ENCODE peak calls at places on chromosomes 4 and X, in four cellular contexts. F, Q, B and R are unnamed samples.

GRCh38 chrX:38672646-38673045 is 111.3 kb downstream of the TSPAN7 start:
- DNase-seq in B (no peak), Q (no peak), F (no peak), R (no peak)

GRCh38 chrX:150567645-150568319 is 639 bp upstream of the MTM1 start:
- DNase-seq in B (no peak), Q (no peak), F (no peak), R (no peak)

GRCh38 chrX:153688900-153689590 is 1.3 kb downstream of the SLC6A8 start:
- DNase-seq in F (no peak), Q (no peak), B (no peak), R (no peak)

GRCh38 chrX:102808336-102808735 is 87.8 kb downstream of the GPRASP3 start:
- DNase-seq in F (no peak), B (no peak), Q (no peak), R (no peak)

GRCh38 chr4:148539387-148539786 is 97.2 kb upstream of the NR3C2 start:
- DNase-seq in B (no peak), Q (no peak), F (no peak), R (no peak)

GRCh38 chrX:57900961-57901360 is 9.3 kb downstream of the ZXDA start:
- DNase-seq in F (no peak), B (no peak), Q (no peak), R (no peak)

GRCh38 chr4:73653695-73654106 is 33.5 kb upstream of the RASSF6 start:
- DNase-seq in B (peak), Q (peak), F (peak), R (peak)

GRCh38 chrX:125846251-125846650 is 319.8 kb downstream of the DCAF12L2 start:
- DNase-seq in F (no peak), Q (no peak), B (no peak), R (no peak)

GRCh38 chr4:148293571-148293970 is 148.6 kb downstream of the NR3C2 start:
- DNase-seq in B (no peak), Q (no peak), F (no peak), R (no peak)

GRCh38 chrX:45623266-45623665 is 422.6 kb upstream of the DIPK2B start:
- DNase-seq in B (no peak), Q (no peak), F (no peak), R (no peak)

GRCh38 chrX:45621356-45622041 is 420.8 kb upstream of the DIPK2B start:
- DNase-seq in Q (no peak), B (no peak), F (no peak), R (no peak)

GRCh38 chrX:45619290-45619689 is 418.6 kb upstream of the DIPK2B start:
- DNase-seq in F (no peak), Q (no peak), B (no peak), R (no peak)

GRCh38 chrX:45622042-45622423 is 421.4 kb upstream of the DIPK2B start:
- DNase-seq in B (no peak), Q (no peak), F (no peak), R (no peak)

GRCh38 chrX:45622538-45622937 is 421.9 kb upstream of the DIPK2B start:
- DNase-seq in Q (no peak), F (no peak), B (no peak), R (no peak)
- TF ChIP-seq TARDBP in Q (no peak), F (no peak), B (no peak), R (no peak)

DNA sequence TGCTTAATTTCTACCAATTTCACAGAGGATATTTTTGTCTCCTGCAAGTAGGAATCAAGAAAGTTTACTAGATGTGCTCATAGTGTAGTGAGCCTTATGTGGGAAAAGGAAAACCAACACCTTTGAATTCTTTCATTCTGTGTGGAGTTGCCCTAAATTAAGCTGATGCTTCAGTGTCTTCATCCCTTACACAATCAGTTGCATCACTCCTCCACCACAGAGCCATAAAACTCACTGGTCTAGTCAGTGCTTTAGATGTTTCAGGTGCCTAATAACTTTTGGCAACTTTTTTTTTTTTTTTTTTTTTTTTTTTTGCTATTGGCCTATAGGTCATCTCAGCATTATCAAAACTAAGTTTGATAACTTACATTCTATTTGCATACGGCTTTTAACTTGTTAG is 41.5 kb downstream of the HHIP start:
- DNase-seq in F (no peak), Q (no peak), B (no peak), R (no peak)
- TF ChIP-seq FOXK2 in F (no peak), Q (no peak), B (no peak), R (no peak)

GRCh38 chr4:94577136-94577535 is 125.4 kb downstream of the PDLIM5 start:
- DNase-seq in F (no peak), B (no peak), Q (no peak), R (no peak)
- TF ChIP-seq BHLHE40 in F (no peak), B (no peak), Q (no peak), R (no peak)

DNA sequence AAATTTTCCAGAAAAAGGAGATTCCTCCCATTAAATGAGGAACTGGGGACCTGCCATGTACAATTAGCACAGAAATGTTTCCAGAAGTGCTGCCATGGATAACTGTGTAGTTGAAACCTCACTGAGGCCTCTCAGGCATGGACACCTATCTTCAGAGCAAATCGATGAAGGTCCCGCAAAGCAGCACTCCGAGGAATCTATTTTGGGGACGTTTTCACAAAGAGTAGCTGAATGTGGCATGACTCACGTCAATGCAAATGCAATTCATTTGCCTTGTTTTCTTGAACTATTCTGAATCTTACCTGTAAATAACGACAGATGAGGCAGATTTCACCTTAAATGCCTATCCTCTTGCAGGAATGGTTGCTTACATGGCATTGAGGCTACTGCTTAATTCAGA is 87.1 kb upstream of the STS start:
- DNase-seq in B (no peak), Q (no peak), F (no peak), R (no peak)
- TF ChIP-seq TARDBP in B (no peak), Q (no peak), F (no peak), R (no peak)

GRCh38 chr4:3861720-3862639 is 95.8 kb downstream of the ADRA2C start:
- DNase-seq in F (no peak), Q (no peak), B (no peak), R (no peak)

GRCh38 chr4:3863841-3864734 is 97.9 kb downstream of the ADRA2C start:
- DNase-seq in Q (no peak), B (no peak), F (no peak), R (no peak)

GRCh38 chr4:3864736-3865721 is 98.8 kb downstream of the ADRA2C start:
- DNase-seq in Q (no peak), F (no peak), B (no peak), R (no peak)

GRCh38 chr4:3860913-3861636 is 94.9 kb downstream of the ADRA2C start:
- DNase-seq in B (no peak), F (no peak), Q (no peak), R (no peak)

DNA sequence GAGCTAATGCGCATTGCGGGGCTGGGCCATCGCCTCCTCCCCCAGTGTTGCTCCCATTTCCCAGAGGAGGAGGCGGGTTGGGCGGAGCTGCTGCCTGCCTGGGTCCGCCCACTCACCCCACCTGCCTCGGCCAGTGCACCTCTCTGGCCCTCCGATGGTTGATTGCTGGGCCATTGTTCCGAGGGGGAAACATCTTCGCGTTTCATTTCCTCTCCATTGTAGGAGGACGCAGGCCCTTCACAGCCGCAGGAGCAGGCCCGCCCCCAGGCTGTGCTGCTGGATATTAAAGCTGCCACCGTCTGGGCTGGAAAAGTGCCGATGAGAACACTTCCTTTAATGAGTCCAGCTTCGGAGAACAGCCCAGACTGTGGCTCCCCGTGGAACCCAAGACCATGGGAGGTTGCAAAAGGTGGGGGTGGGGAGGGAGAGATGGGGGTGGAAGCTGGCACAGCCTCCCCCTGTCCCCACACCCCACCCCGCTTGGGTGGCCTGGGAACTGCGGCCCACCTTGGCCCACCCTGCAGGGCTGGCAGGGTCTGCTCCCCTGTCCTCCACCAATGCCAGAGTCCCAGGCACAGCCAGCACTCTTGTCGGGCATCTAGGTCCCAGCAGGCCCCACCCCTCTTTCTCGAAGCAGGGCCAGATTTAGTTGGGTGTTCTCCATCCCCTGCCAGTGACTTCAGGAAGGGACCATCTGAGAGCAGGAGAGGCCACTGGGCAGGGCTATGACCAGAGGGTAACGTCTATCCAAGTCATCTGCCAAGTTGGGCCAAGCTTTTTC is 96.6 kb downstream of the ADRA2C start:
- DNase-seq in B (peak), Q (no peak), F (no peak), R (no peak)
- TF ChIP-seq FOXK2 in B (no peak), Q (no peak), F (no peak), R (no peak)

GRCh38 chr4:154916068-154916467 is 135.0 kb downstream of the RBM46 start:
- DNase-seq in B (no peak), Q (no peak), F (no peak), R (no peak)

GRCh38 chr4:154908168-154908567 is 127.1 kb downstream of the RBM46 start:
- DNase-seq in B (no peak), Q (no peak), F (no peak), R (no peak)

GRCh38 chr4:154911608-154912098 is 130.6 kb downstream of the RBM46 start:
- DNase-seq in Q (no peak), F (no peak), B (no peak), R (no peak)

DNA sequence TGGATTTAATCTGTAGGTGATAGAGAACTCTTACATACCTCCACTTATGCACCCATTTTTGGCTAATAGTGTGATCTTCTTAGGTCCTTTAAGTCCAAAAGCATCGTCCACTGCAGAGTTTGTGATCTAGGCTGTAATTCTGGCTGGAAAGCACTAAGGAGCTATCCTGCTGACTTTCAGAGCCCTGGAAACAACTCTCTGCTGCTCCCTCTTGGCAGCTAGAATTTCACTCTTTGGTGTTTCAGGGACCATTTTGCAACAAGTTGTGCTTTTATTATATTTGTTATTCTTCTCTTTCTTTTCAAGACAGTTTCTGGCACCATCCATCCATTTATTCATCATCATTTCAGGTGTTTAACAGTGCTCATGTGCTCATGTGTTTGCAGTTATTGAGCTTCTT is 130.0 kb downstream of the RBM46 start:
- DNase-seq in Q (peak), B (no peak), F (no peak), R (peak)
- TF ChIP-seq BHLHE40 in Q (no peak), B (no peak), F (no peak), R (no peak)

GRCh38 chr4:175616287-175616686 is 195.8 kb downstream of the GPM6A start:
- DNase-seq in F (no peak), Q (no peak), B (no peak), R (no peak)
- TF ChIP-seq TARDBP in F (no peak), Q (no peak), B (no peak), R (no peak)

DNA sequence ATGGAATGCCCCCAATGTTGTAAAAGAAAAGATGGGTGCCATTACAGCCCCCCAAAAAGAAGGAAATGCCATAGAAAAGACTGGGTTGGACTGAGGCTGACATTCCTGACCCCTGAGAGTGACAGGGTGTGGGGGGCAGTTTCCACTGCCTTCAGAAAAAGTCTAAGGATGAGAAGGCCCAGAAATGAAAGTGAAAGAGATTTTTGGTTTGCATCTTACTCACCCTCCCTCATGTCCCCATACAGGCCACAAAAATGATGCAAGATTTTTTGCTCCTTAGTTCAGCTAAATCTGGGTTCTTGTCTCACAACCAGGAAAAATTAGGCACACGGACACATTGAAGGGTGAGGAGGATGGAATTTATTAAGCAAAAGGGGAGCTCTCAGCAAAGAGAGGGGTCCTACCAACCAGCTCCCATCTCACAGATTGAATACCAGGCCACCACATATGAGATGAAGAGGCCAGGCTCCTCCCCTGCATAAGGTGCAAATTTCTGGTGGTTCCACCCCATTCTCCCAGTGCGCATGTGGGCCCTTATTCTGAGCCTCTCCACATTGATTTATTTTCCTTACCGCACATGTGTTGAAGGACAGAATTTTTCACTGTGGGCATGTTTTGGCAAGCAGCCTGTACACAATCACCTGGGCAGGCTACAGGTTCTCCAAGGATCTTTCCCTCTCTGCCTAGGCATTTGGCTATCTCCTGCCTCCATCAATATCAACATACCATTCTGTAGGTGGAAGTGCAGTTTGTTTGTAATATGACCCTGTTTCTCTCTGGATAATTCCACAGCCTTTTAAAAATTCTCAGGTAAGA is 18.8 kb downstream of the PPP4R3C start:
- DNase-seq in Q (peak), F (no peak), B (no peak), R (no peak)
- TF ChIP-seq FOXK2 in Q (no peak), F (no peak), B (no peak), R (no peak)

DNA sequence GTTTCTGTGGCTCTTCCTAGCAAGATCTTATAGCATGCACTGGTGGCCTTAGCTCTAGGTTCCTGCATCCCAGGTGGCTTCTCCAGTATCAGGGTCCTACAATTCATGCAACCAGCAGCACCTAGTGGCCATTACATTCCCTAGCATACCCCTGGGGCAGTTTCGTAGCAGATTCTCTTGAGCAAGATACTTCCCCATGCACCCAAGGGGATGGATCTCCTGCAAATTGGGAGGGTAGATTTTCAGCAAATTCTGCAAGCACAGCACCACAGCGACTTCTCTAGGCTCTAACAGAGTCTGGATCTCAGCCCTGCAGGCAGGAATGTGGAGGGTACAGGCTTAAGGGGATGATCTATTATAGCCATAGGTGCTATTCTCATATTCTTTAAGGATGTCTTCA is 13.1 kb upstream of the SLC9B1 start:
- DNase-seq in B (peak), Q (peak), F (no peak), R (peak)
- TF ChIP-seq BHLHE40 in B (no peak), Q (no peak), F (no peak), R (no peak)